ENCODE peak calls at places on chromosomes 2 and 18, in eight cellular contexts. P, J, U, V, Y, M, S and N are unnamed samples.

GRCh38 chr2:26768759-26769500 is 4.8 kb downstream of the SLC35F6 start:
- DNase-seq in P (peak), J (peak), U (no peak), V (no peak), Y (peak), M (peak), S (no peak), N (no peak)

GRCh38 chr2:64211471-64211870 is 67.3 kb upstream of the PELI1 start:
- DNase-seq in P (no peak), J (no peak), U (no peak), V (no peak), Y (no peak), M (no peak), S (no peak), N (no peak)

GRCh38 chr2:179233037-179233436 is 31.6 kb downstream of the SESTD1 start:
- DNase-seq in P (no peak), J (no peak), U (no peak), V (no peak), Y (no peak), M (no peak), S (no peak), N (no peak)

GRCh38 chr2:109135572-109136185 is 6.7 kb downstream of the SH3RF3 start:
- DNase-seq in P (no peak), J (no peak), U (no peak), V (no peak), Y (no peak), M (peak), S (no peak), N (peak)

GRCh38 chr2:68774569-68775271 is 40.1 kb downstream of the ARHGAP25 start:
- DNase-seq in P (peak), J (peak), U (no peak), V (no peak), Y (no peak), M (no peak), S (no peak), N (no peak)

GRCh38 chr2:150152240-150152639 is 335.2 kb downstream of the RND3 start:
- DNase-seq in P (no peak), J (no peak), U (no peak), V (no peak), Y (no peak), M (no peak), S (no peak), N (no peak)

GRCh38 chr2:225002656-225003045 is 39.6 kb downstream of the DOCK10 start:
- DNase-seq in P (no peak), J (peak), U (no peak), V (no peak), Y (no peak), M (no peak), S (no peak), N (no peak)

GRCh38 chr2:7035884-7036283 is 118.7 kb downstream of the RNF144A start:
- DNase-seq in P (no peak), J (no peak), U (no peak), V (no peak), Y (no peak), M (no peak), S (no peak), N (no peak)

GRCh38 chr18:12593861-12594260 is 64.0 kb downstream of the SPIRE1 start:
- DNase-seq in P (no peak), J (no peak), U (no peak), V (no peak), Y (no peak), M (peak), S (no peak), N (no peak)

GRCh38 chr2:55157474-55157884 is 74.6 kb downstream of the CLHC1 start:
- DNase-seq in P (no peak), J (no peak), U (no peak), V (no peak), Y (no peak), M (peak), S (no peak), N (no peak)

GRCh38 chr2:1301056-1301455 is 112.2 kb upstream of the TPO start:
- DNase-seq in P (no peak), J (no peak), U (no peak), V (no peak), Y (no peak), M (no peak), S (no peak), N (no peak)

GRCh38 chr2:44268259-44268649 is 7.0 kb upstream of the SLC3A1 start:
- DNase-seq in P (no peak), J (no peak), U (no peak), V (no peak), Y (peak), M (peak), S (no peak), N (no peak)

GRCh38 chr18:46182633-46183401 is 78.6 kb downstream of the HAUS1 start:
- DNase-seq in P (no peak), J (no peak), U (no peak), V (no peak), Y (no peak), M (peak), S (no peak), N (no peak)

GRCh38 chr2:2016912-2017311 is 272.6 kb upstream of the PXDN start:
- DNase-seq in P (no peak), J (no peak), U (no peak), V (no peak), Y (no peak), M (no peak), S (no peak), N (no peak)

GRCh38 chr2:187057466-187057865 is 208.5 kb upstream of the ZSWIM2 start:
- DNase-seq in P (no peak), J (no peak), U (no peak), V (no peak), Y (no peak), M (no peak), S (no peak), N (no peak)

GRCh38 chr2:145305854-145306253 is 785.9 kb upstream of the ZEB2 start:
- DNase-seq in P (no peak), J (no peak), U (no peak), V (no peak), Y (no peak), M (no peak), S (no peak), N (no peak)

GRCh38 chr2:99140860-99141109 is 722 bp upstream of the C2orf15 start:
- DNase-seq in P (no peak), J (no peak), U (no peak), V (no peak), Y (no peak), M (no peak), S (no peak), N (no peak)

GRCh38 chr2:99139003-99139402 is 2.5 kb upstream of the C2orf15 start:
- DNase-seq in P (no peak), J (no peak), U (no peak), V (no peak), Y (peak), M (no peak), S (no peak), N (no peak)

GRCh38 chr2:99140056-99140859 is 1.2 kb upstream of the C2orf15 start:
- DNase-seq in P (no peak), J (no peak), U (no peak), V (no peak), Y (peak), M (peak), S (no peak), N (no peak)

GRCh38 chr2:99141110-99142108 is at the start of gene C2orf15:
- DNase-seq in P (peak), J (peak), U (peak), V (peak), Y (peak), M (peak), S (peak), N (peak)
- TF ChIP-seq CTCF in P (no peak), J (no peak), U (no peak), V (no peak), Y (no peak), M (no peak), S (no peak), N (no peak)

DNA sequence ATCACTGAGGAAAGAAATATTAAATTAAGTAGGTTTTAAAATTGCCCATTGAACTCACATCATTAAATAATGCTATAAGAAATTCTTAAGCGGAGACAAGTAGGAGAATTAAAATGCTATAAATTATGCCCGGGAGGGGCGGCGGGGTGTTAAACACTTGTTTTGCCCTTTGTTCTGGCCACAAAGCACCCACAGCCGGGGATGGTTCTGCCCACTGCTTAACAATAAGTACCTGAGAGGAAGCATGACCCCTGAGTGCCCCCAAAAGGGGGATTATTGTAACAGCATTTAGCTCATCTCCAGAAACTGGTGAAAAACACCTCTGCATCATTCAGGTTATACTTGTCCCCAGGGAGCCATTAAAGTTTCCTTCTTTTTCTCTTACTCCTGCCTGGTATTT is 332.7 kb upstream of the POU3F3 start:
- DNase-seq in P (no peak), J (no peak), U (no peak), V (no peak), Y (no peak), M (no peak), S (no peak), N (no peak)
- TF ChIP-seq CTCF in P (no peak), J (no peak), U (no peak), V (no peak), Y (no peak), M (no peak), S (no peak), N (no peak)

DNA sequence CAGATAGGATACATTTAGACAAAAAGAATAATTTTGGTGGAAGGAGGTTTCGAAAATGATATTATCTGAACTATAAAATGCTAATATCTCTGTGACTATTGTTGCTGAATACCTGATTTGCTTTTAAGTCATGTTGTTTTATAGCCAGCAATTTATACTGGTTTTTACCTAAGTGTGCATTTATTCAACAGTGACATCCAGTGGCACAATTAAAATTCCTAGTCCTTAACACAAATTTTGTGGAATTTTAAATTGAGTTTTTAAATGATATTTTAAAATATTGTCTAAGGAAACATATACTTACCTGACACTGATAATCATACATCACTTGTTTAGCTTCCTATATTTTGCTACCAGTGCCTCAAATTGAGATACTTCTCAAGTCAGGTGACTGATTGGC is 144.8 kb downstream of the ARHGAP28 start:
- DNase-seq in P (no peak), J (no peak), U (no peak), V (no peak), Y (no peak), M (peak), S (no peak), N (no peak)
- TF ChIP-seq CTCF in P (no peak), J (no peak), U (no peak), V (no peak), Y (no peak), M (peak), S (no peak), N (no peak)

GRCh38 chr2:112692496-112692911 is 28.3 kb upstream of the NT5DC4 start:
- DNase-seq in P (no peak), J (peak), U (peak), V (no peak), Y (peak), M (peak), S (no peak), N (no peak)
- TF ChIP-seq CTCF in P (no peak), J (no peak), U (no peak), V (no peak), Y (no peak), M (no peak), S (no peak), N (no peak)

DNA sequence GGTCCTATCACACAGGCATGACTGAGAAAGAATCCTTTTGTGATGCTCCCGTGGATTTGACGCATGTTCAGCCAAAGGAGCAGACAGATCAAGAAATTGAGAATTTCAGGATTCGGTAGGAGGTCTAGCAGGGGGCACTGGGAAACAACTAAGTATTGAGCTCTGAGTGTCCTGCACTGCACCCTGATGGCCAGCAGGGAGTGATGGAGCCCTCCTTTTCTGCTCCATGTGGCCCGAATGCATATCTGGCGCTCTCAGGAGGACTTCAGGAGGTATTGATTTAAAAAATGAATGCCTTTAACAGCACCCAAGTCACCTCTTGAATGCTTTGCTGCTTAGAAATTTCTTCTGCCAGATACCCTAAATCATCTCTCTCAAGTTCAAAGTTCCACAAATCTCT is 58.0 kb downstream of the ZNF519 start:
- DNase-seq in P (no peak), J (no peak), U (no peak), V (no peak), Y (no peak), M (no peak), S (no peak), N (no peak)
- TF ChIP-seq CTCF in P (no peak), J (no peak), U (no peak), V (peak), Y (no peak), M (peak), S (no peak), N (no peak)

GRCh38 chr2:240856151-240856980 is 12.3 kb upstream of the AGXT start:
- DNase-seq in P (no peak), J (no peak), U (no peak), V (no peak), Y (no peak), M (no peak), S (no peak), N (no peak)
- TF ChIP-seq CTCF in P (no peak), J (no peak), U (no peak), V (peak), Y (no peak), M (peak), S (peak), N (peak)

DNA sequence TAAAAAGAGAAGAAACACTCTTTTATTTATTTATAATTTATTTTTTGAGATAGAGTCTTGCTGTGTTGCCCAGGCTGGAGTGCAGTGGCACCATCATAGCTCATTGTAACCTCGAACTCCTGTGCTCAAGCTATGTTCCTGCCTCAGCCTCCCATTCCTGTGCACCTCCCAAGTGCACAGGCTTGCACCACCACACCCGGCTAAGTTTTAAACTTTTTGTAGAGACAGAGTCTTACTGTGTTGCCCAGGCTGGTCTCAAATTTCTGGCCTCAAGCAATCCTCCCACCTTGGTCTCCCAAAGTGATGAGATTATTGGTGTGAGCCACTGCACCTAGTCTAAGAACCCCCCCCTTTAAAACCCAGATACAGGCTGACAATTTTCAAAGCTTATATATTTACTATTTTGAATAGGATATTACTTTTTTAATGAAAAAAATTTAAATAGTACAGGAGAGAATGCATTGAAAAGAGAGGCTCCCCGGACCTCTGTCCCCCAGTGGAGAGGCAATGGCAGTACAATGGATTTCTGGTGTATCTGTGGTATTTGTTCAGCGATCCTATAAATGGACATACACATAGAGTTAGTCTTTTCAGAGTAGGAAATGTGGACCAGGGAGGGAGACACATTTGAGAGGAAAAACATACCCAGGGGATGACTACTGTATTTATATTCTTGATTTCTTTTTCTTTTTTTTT is 48.1 kb upstream of the CNOT11 start:
- DNase-seq in P (no peak), J (no peak), U (no peak), V (no peak), Y (no peak), M (peak), S (no peak), N (no peak)
- TF ChIP-seq CTCF in P (no peak), J (no peak), U (peak), V (peak), Y (no peak), M (peak), S (no peak), N (no peak)